ENCODE peak calls at places on chromosomes 11 and 22, in eight cellular contexts. Z, N, L, J, B, T, Y and M are unnamed samples.

GRCh38 chr11:82003671-82004148 is 730.0 kb downstream of the FAM181B start:
- DNase-seq in Z (no peak), L (no peak), B (no peak), J (no peak), T (no peak), N (no peak), Y (peak; percentile 14), M (no peak)

GRCh38 chr11:18721576-18722292 is 4.3 kb downstream of the IGSF22 start:
- DNase-seq in T (no peak), L (peak; percentile 37), N (peak; percentile 57), B (no peak), Z (peak; percentile 66), Y (peak; percentile 66), J (no peak), M (peak; percentile 58)

GRCh38 chr11:32162906-32163305 is 72.0 kb downstream of the RCN1 start:
- DNase-seq in T (no peak), N (no peak), J (no peak), Z (no peak), B (no peak), L (no peak), Y (no peak), M (no peak)

GRCh38 chr22:17830041-17830961 is 56.0 kb upstream of the BID start:
- DNase-seq in N (peak; percentile 86), L (peak; percentile 85), Z (peak; percentile 80), J (peak; percentile 44), Y (peak; percentile 92), B (peak; percentile 31), T (peak; percentile 94), M (peak; percentile 60)

GRCh38 chr11:11086979-11087378 is 229.1 kb upstream of the ZBED5 start:
- DNase-seq in B (no peak), L (no peak), T (no peak), N (no peak), Z (no peak), Y (no peak), J (no peak), M (no peak)

GRCh38 chr22:17085277-17086091 is 684 bp downstream of the IL17RA start:
- DNase-seq in T (no peak), Z (no peak), N (no peak), B (no peak), Y (peak; percentile 36), L (peak; percentile 60), J (no peak), M (no peak)

GRCh38 chr11:68355471-68355870 is 43.1 kb downstream of the LRP5 start:
- DNase-seq in T (no peak), Z (no peak), N (no peak), B (no peak), L (no peak), Y (no peak), J (no peak), M (no peak)

GRCh38 chr11:101292661-101293240 is 163.1 kb upstream of the PGR start:
- DNase-seq in Y (no peak), N (no peak), L (no peak), T (no peak), B (no peak), Z (no peak), J (no peak), M (no peak)

GRCh38 chr11:118917488-118918127 is 8.1 kb downstream of the BCL9L start:
- DNase-seq in T (no peak), J (peak; percentile 80), L (peak; percentile 64), Y (peak; percentile 67), B (no peak), N (peak; percentile 95), Z (peak; percentile 73), M (no peak)

GRCh38 chr11:88310246-88310645 is 27.3 kb downstream of the CTSC start:
- DNase-seq in N (no peak), L (no peak), T (no peak), Y (no peak), B (no peak), Z (no peak), J (no peak), M (no peak)

GRCh38 chr22:24401824-24402434 is 25.5 kb upstream of the ADORA2A start:
- DNase-seq in T (no peak), Z (no peak), N (no peak), Y (no peak), J (no peak), L (no peak), B (no peak), M (no peak)

GRCh38 chr11:64044730-64045386 is 9.1 kb downstream of the FLRT1 start:
- DNase-seq in N (no peak), Y (no peak), J (no peak), T (peak; percentile 78), Z (no peak), L (no peak), B (no peak), M (no peak)

GRCh38 chr11:133441964-133442660 is 90.2 kb downstream of the OPCML start:
- DNase-seq in Y (no peak), T (no peak), N (no peak), Z (no peak), B (no peak), L (no peak), J (no peak), M (no peak)

GRCh38 chr11:69818243-69819108 is 740 bp downstream of the FGF3 start:
- DNase-seq in J (no peak), T (no peak), N (no peak), Z (no peak), Y (no peak), B (no peak), L (no peak), M (no peak)

GRCh38 chr11:69984457-69985261 is 93.5 kb upstream of the ANO1 start:
- DNase-seq in L (no peak), T (no peak), Z (no peak), N (no peak), Y (no peak), J (no peak), B (no peak), M (no peak)

GRCh38 chr11:129192150-129192549 is at the start of gene ARHGAP32:
- DNase-seq in N (no peak), Z (peak; percentile 64), J (peak; percentile 35), Y (no peak), B (no peak), T (no peak), L (no peak), M (peak; percentile 61)

GRCh38 chr11:46072172-46072964 is 48.9 kb downstream of the PHF21A start:
- DNase-seq in N (peak; percentile 15), L (no peak), T (no peak), B (no peak), Y (no peak), Z (no peak), J (no peak), M (no peak)

GRCh38 chr11:66082936-66083698 is 13.0 kb downstream of the PACS1 start:
- DNase-seq in L (no peak), N (peak; percentile 46), T (peak; percentile 82), J (peak; percentile 48), Y (no peak), Z (peak; percentile 55), B (no peak), M (no peak)

GRCh38 chr22:23387827-23388491 is 192.1 kb downstream of the IGLL1 start:
- DNase-seq in T (no peak), L (no peak), Y (no peak), J (no peak), Z (no peak), N (no peak), B (no peak), M (no peak)

GRCh38 chr11:1893581-1894359 is 2.1 kb upstream of the PRR33 start:
- DNase-seq in T (no peak), N (peak; percentile 34), J (no peak), Z (no peak), L (no peak), Y (no peak), B (no peak), M (no peak)

GRCh38 chr11:34363363-34364084 is 5.7 kb upstream of the ABTB2 start:
- DNase-seq in J (no peak), B (no peak), Y (no peak), T (no peak), L (no peak), Z (no peak), N (no peak), M (no peak)

GRCh38 chr11:12053606-12054361 is 45.4 kb upstream of the DKK3 start:
- DNase-seq in L (no peak), T (no peak), B (no peak), J (no peak), Z (no peak), N (peak; percentile 81), Y (peak; percentile 45), M (no peak)

GRCh38 chr22:28118957-28119631 is 200.0 kb upstream of the PITPNB start:
- DNase-seq in L (no peak), Z (no peak), B (no peak), T (no peak), J (no peak), N (no peak), Y (no peak), M (no peak)

GRCh38 chr11:75103380-75104026 is 6.8 kb upstream of the OR2AT4 start:
- DNase-seq in T (no peak), J (no peak), B (no peak), Z (peak; percentile 63), N (peak; percentile 46), Y (peak; percentile 48), L (no peak), M (no peak)

GRCh38 chr22:22080270-22080669 is 97.7 kb upstream of the TOP3B start:
- DNase-seq in N (no peak), Y (no peak), J (no peak), T (peak; percentile 73), Z (no peak), B (no peak), L (no peak), M (no peak)

GRCh38 chr11:1653541-1654387 is 24.2 kb downstream of the KRTAP5-5 start:
- DNase-seq in N (no peak), B (no peak), L (no peak), Y (no peak), J (no peak), T (no peak), Z (no peak), M (no peak)

GRCh38 chr11:79173615-79174014 is 267.2 kb downstream of the TENM4 start:
- DNase-seq in Z (peak; percentile 57), Y (peak; percentile 82), J (no peak), L (no peak), T (no peak), B (no peak), N (peak; percentile 50), M (no peak)

GRCh38 chr11:47305734-47306483 is 36.0 kb downstream of the MADD start:
- DNase-seq in N (no peak), L (no peak), J (no peak), T (peak; percentile 63), Z (no peak), B (no peak), Y (no peak), M (no peak)

GRCh38 chr11:126978155-126978554 is 22.4 kb downstream of the KIRREL3 start:
- DNase-seq in Y (no peak), J (no peak), T (no peak), B (no peak), N (no peak), Z (no peak), L (no peak), M (no peak)

GRCh38 chr11:90476442-90477007 is 253.7 kb upstream of the CHORDC1 start:
- DNase-seq in N (peak; percentile 12), Z (peak; percentile 1), L (peak; percentile 38), J (peak; percentile 51), Y (no peak), T (no peak), B (peak; percentile 9), M (no peak)

GRCh38 chr11:64545605-64546004 is 45.4 kb upstream of the SLC22A12 start:
- DNase-seq in B (peak; percentile 44), L (no peak), T (no peak), Y (peak; percentile 81), Z (peak; percentile 96), J (no peak), N (peak; percentile 59), M (peak; percentile 67)

GRCh38 chr11:32331098-32331497 is 104.2 kb downstream of the WT1 start:
- DNase-seq in B (no peak), Y (no peak), N (peak; percentile 73), Z (no peak), T (no peak), L (no peak), J (no peak), M (no peak)

GRCh38 chr11:16088774-16089173 is 267.6 kb downstream of the SOX6 start:
- DNase-seq in J (no peak), Z (no peak), L (no peak), T (no peak), N (no peak), B (no peak), Y (no peak), M (no peak)

GRCh38 chr22:38260760-38261477 is 11.9 kb downstream of the TMEM184B start:
- DNase-seq in B (no peak), L (no peak), T (no peak), Y (peak; percentile 50), N (no peak), Z (no peak), J (no peak), M (no peak)